ENCODE peak calls at places on chromosomes 7 and 10, in five cellular contexts. T is transverse colon, V is HCT116, J is H1, N is breast epithelium. F is an unnamed sample.

GRCh38 chr7:141073173-141073640 is 657 bp upstream of the TMEM178B start:
- DNase-seq in N (no peak), J (no peak), T (peak; percentile 9), V (no peak), F (no peak)

GRCh38 chr10:112389147-112389822 is 15.4 kb downstream of the ACSL5 start:
- DNase-seq in T (no peak), N (no peak), J (no peak), V (peak; percentile 99), F (no peak)

GRCh38 chr10:32957341-32958084 is 517 bp downstream of the ITGB1 start:
- DNase-seq in T (peak; percentile 50), N (peak; percentile 50), V (no peak), J (peak; percentile 73), F (peak; percentile 76)

GRCh38 chr7:100867040-100867795 is at the start of gene TRIP6:
- DNase-seq in T (peak; percentile 87), J (peak; percentile 97), V (peak; percentile 68), N (peak; percentile 90), F (peak; percentile 96)

GRCh38 chr10:85650791-85651506 is 715.6 kb downstream of the GRID1 start:
- DNase-seq in T (no peak), N (no peak), V (no peak), J (no peak), F (no peak)

GRCh38 chr7:117250245-117250644 is 72.6 kb downstream of the WNT2 start:
- DNase-seq in N (no peak), V (no peak), T (no peak), J (no peak), F (no peak)

GRCh38 chr7:151272410-151272809 is 23.9 kb upstream of the SMARCD3 start:
- DNase-seq in V (no peak), T (no peak), N (no peak), J (no peak), F (no peak)

GRCh38 chr7:48427671-48428070 is 256.4 kb downstream of the ABCA13 start:
- DNase-seq in V (no peak), N (no peak), T (no peak), J (no peak), F (no peak)

GRCh38 chr10:112872728-112873127 is 77.3 kb upstream of the TCF7L2 start:
- DNase-seq in V (peak; percentile 18), J (no peak), T (no peak), N (no peak), F (no peak)

GRCh38 chr7:1323178-1324027 is 90.7 kb downstream of the UNCX start:
- DNase-seq in T (no peak), N (no peak), J (no peak), V (no peak), F (no peak)

GRCh38 chr7:66250711-66251110 is 45.6 kb downstream of the TPST1 start:
- DNase-seq in J (no peak), T (no peak), N (no peak), V (no peak), F (no peak)

GRCh38 chr10:649798-650690 is 39.4 kb downstream of the DIP2C start:
- DNase-seq in N (no peak), T (peak; percentile 87), V (no peak), J (no peak), F (no peak)

GRCh38 chr7:114345494-114345893 is 69.1 kb upstream of the FOXP2 start:
- DNase-seq in V (no peak), N (no peak), J (no peak), T (no peak), F (no peak)

GRCh38 chr7:127447326-127447945 is 54.9 kb upstream of the ZNF800 start:
- DNase-seq in V (peak; percentile 74), N (no peak), J (peak; percentile 67), T (peak; percentile 38), F (no peak)

GRCh38 chr7:46162582-46162981 is 241.5 kb upstream of the IGFBP3 start:
- DNase-seq in T (no peak), N (no peak), J (no peak), V (no peak), F (no peak)

GRCh38 chr10:96422525-96422924 is 63.7 kb upstream of the OPALIN start:
- DNase-seq in J (no peak), V (no peak), N (no peak), T (no peak), F (no peak)

GRCh38 chr7:3159445-3159844 is 115.8 kb upstream of the CARD11 start:
- DNase-seq in J (no peak), N (no peak), V (no peak), T (no peak), F (no peak)

GRCh38 chr7:81594767-81595166 is 175.1 kb downstream of the HGF start:
- DNase-seq in J (no peak), N (no peak), T (no peak), V (no peak), F (no peak)

GRCh38 chr10:4246881-4247358 is 461.9 kb upstream of the KLF6 start:
- DNase-seq in N (no peak), J (no peak), V (no peak), T (no peak), F (no peak)

GRCh38 chr7:127819975-127820778 is 168.2 kb downstream of the SND1 start:
- DNase-seq in T (no peak), V (peak; percentile 6), J (no peak), N (no peak), F (no peak)

GRCh38 chr10:112588225-112588990 is 141.4 kb downstream of the VTI1A start:
- DNase-seq in V (no peak), J (no peak), T (no peak), N (no peak), F (no peak)

GRCh38 chr10:395665-396064 is 260.4 kb downstream of the ZMYND11 start:
- DNase-seq in N (no peak), J (no peak), T (no peak), V (no peak), F (no peak)

GRCh38 chr7:73738220-73738611 is 386 bp downstream of the ABHD11 start:
- DNase-seq in N (peak; percentile 44), J (peak; percentile 73), T (peak; percentile 81), V (no peak), F (no peak)

GRCh38 chr7:82032899-82033298 is 263.1 kb upstream of the HGF start:
- DNase-seq in J (no peak), V (no peak), N (no peak), T (no peak), F (no peak)

GRCh38 chr7:51188987-51189386 is 127.6 kb downstream of the COBL start:
- DNase-seq in N (no peak), V (no peak), T (no peak), J (no peak), F (no peak)

GRCh38 chr7:45060295-45060694 is 28.5 kb downstream of the NACAD start:
- DNase-seq in J (no peak), N (no peak), T (no peak), V (no peak), F (no peak)

GRCh38 chr7:28872226-28872625 is 85.9 kb downstream of the TRIL start:
- DNase-seq in T (no peak), N (no peak), J (no peak), V (no peak), F (no peak)

GRCh38 chr7:23043441-23043840 is 29.5 kb upstream of the HYCC1 start:
- DNase-seq in V (no peak), J (no peak), N (no peak), T (no peak), F (no peak)

GRCh38 chr10:98268694-98269386 is 846 bp upstream of the LOXL4 start:
- DNase-seq in V (no peak), T (no peak), N (no peak), J (no peak), F (peak; percentile 45)

DNA sequence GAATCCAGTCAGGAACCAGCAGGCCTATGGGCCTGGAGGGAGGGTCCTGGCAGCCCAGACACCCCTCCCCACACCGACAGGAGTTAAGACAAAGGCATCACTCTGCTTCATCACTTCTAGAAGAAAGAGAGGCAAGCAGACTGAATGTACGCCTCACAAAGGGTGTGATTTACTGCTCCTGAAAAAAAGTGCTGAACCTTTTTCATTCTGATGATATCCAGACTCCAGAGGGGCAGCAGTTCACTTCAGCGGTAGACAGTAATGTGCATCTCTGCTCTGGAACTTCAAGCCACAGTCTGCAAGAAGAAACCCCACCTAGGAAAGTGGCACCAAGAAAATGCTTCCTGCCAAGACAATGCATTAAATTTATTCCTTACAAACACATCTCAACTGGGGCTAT is 88.1 kb upstream of the TMEM72 start:
- DNase-seq in N (no peak), T (no peak), J (no peak), V (no peak), F (no peak)
- TF ChIP-seq POLR2AphosphoS5 in N (no peak), T (peak; percentile 61), J (no peak), V (no peak), F (no peak)

GRCh38 chr10:70399177-70399576 is 4.8 kb upstream of the EIF4EBP2 start:
- DNase-seq in T (no peak), J (no peak), V (no peak), N (no peak), F (no peak)

GRCh38 chr10:70409772-70410171 is 5.8 kb downstream of the EIF4EBP2 start:
- DNase-seq in T (no peak), V (no peak), J (no peak), N (no peak), F (no peak)

GRCh38 chr10:70404906-70405824 is 1.2 kb downstream of the EIF4EBP2 start:
- DNase-seq in J (no peak), T (peak; percentile 79), V (no peak), N (peak; percentile 93), F (peak; percentile 87)

GRCh38 chr10:70403483-70404035 is 386 bp upstream of the EIF4EBP2 start:
- DNase-seq in T (no peak), N (no peak), V (no peak), J (no peak), F (no peak)

DNA sequence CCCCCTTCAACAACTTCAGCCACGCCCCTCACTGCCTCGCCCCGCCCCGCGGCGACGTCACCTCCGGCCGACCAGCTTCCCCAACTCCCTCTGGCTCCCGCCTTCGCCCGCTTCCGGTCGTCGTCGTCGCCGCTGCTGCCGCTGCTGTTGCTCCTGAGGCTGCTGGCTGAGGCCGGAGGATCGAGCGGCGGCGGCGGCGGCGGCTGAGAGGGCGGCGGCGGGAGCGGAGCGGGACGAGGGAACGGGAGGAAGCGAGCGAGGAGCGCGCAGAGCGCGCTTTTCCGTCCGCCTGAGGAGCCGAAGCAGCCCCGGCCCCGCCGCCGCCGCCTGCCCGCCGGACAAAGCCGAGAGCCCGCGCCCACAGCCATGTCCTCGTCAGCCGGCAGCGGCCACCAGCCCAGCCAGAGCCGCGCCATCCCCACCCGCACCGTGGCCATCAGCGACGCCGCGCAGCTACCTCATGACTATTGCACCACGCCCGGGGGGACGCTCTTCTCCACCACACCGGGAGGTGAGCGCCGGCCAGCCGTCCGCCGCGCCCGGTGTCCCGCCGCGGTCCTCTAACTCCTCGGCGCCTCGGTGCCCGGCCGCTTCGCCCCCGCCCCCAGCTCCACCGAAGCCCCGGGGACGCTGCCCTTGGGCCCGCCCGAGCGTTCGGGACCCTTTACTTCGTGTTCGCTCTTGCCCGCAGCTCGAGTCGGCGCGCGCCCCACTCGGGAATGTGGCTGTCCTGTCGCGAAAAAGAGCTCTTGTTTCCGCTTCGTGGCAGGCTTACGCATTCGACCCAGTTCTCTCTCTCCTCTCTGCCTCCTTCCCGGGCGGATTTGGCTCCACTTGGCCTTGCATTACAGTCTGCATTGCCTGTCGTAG is at the start of gene EIF4EBP2:
- DNase-seq in V (peak; percentile 87), T (peak; percentile 100), N (peak; percentile 98), J (peak; percentile 100), F (peak; percentile 99)
- TF ChIP-seq POLR2A in V (peak; percentile 65), T (peak; percentile 99), N (peak; percentile 89), J (peak; percentile 80), F (peak; percentile 96)

GRCh38 chr10:78605800-78606350 is 462.9 kb upstream of the ZMIZ1 start:
- DNase-seq in N (no peak), J (no peak), V (peak; percentile 24), T (no peak), F (no peak)
- TF ChIP-seq CTCF in N (no peak), J (no peak), V (peak; percentile 29), T (no peak), F (no peak)

GRCh38 chr7:131861620-131862346 is 305.4 kb upstream of the PODXL start:
- DNase-seq in T (no peak), V (no peak), N (no peak), J (no peak), F (no peak)
- TF ChIP-seq POLR2AphosphoS5 in T (no peak), V (no peak), N (no peak), J (no peak), F (no peak)

F was measured in suprapubic skin.